ENCODE peak calls at places on chromosomes 6 and 20, in eight cellular contexts. N is naive thymus-derived CD8-positive, alpha-beta T cell; O is activated CD4-positive, alpha-beta T cell treated with anti-CD3 and anti-CD28 coated beads for 48 hours; P is erythroblast; A is HT1080; V is fibroblast of gingiva; C is GM13976; H is cardiac muscle cell. D is an unnamed sample.

GRCh38 chr6:39906318-39906761 is 27.9 kb downstream of the MOCS1 start:
- DNase-seq in H (no peak), C (no peak), A (no peak), P (no peak), O (no peak), N (no peak), V (no peak), D (no peak)

GRCh38 chr6:134853111-134854055 is 96.5 kb downstream of the ALDH8A1 start:
- DNase-seq in P (no peak), N (no peak), C (no peak), H (peak), O (no peak), A (peak), V (peak), D (no peak)

GRCh38 chr6:49849121-49849907 is 17.0 kb downstream of the CRISP1 start:
- DNase-seq in H (peak), P (peak), O (no peak), V (peak), C (peak), A (peak), N (no peak), D (peak)

GRCh38 chr6:190596-191395 is 101.5 kb upstream of the DUSP22 start:
- DNase-seq in H (no peak), O (no peak), V (no peak), C (no peak), P (no peak), A (no peak), N (no peak), D (no peak)

GRCh38 chr6:40376113-40376650 is 211.0 kb downstream of the LRFN2 start:
- DNase-seq in N (no peak), V (no peak), O (no peak), P (no peak), A (no peak), C (no peak), H (no peak), D (no peak)

GRCh38 chr6:98927534-98927933 is 20.2 kb downstream of the FBXL4 start:
- DNase-seq in C (no peak), N (no peak), O (no peak), A (no peak), H (no peak), P (no peak), V (no peak), D (no peak)

GRCh38 chr20:35436175-35436568 is 1.9 kb downstream of the GDF5 start:
- DNase-seq in N (no peak), V (no peak), P (no peak), A (no peak), O (no peak), C (no peak), H (no peak), D (no peak)

GRCh38 chr6:119627908-119628669 is 278.5 kb upstream of the MAN1A1 start:
- DNase-seq in H (peak), A (peak), N (no peak), V (peak), O (no peak), C (no peak), P (peak), D (no peak)

GRCh38 chr6:93417421-93417996 is 1.9 kb downstream of the EPHA7 start:
- DNase-seq in C (peak), A (no peak), O (no peak), H (peak), P (no peak), N (no peak), V (no peak), D (peak)

GRCh38 chr6:32853541-32854375 is at the start of the genes PSMB9 and TAP1:
- DNase-seq in O (peak), H (peak), C (peak), P (peak), N (peak), A (peak), V (peak), D (peak)

GRCh38 chr6:25250878-25251277 is 28.3 kb upstream of the CARMIL1 start:
- DNase-seq in H (no peak), C (peak), A (peak), N (no peak), V (no peak), P (no peak), O (peak), D (peak)

GRCh38 chr20:51631011-51631950 is 88.8 kb upstream of the NFATC2 start:
- DNase-seq in C (no peak), P (no peak), A (peak), N (no peak), H (peak), O (peak), V (peak), D (no peak)

GRCh38 chr6:17877196-17877889 is 110.1 kb downstream of the KIF13A start:
- DNase-seq in N (no peak), V (peak), A (peak), C (no peak), H (peak), O (no peak), P (no peak), D (no peak)

GRCh38 chr6:139829557-139829956 is 455.1 kb upstream of the CITED2 start:
- DNase-seq in V (no peak), N (no peak), C (no peak), O (no peak), H (peak), A (no peak), P (no peak), D (no peak)

GRCh38 chr6:141467881-141468280 is 664.8 kb upstream of the GJE1 start:
- DNase-seq in H (peak), O (no peak), P (no peak), C (no peak), N (no peak), A (no peak), V (no peak), D (no peak)

GRCh38 chr6:90294614-90294988 is 2.0 kb downstream of the BACH2 start:
- DNase-seq in N (peak), C (no peak), H (no peak), O (peak), V (no peak), A (no peak), P (peak), D (no peak)

GRCh38 chr20:3595541-3595940 is 67.7 kb downstream of the GFRA4 start:
- DNase-seq in C (no peak), N (no peak), H (no peak), V (no peak), A (no peak), O (no peak), P (no peak), D (no peak)

GRCh38 chr6:151813858-151814257 is 6.4 kb downstream of the ESR1 start:
- DNase-seq in N (no peak), P (no peak), O (no peak), V (no peak), C (no peak), H (no peak), A (no peak), D (no peak)

GRCh38 chr6:100078509-100078908 is 84.5 kb upstream of the MCHR2 start:
- DNase-seq in N (no peak), P (peak), C (no peak), H (peak), V (no peak), O (peak), A (peak), D (no peak)

GRCh38 chr6:37317312-37318038 is 36.3 kb upstream of the RNF8 start:
- DNase-seq in N (no peak), V (no peak), A (no peak), C (no peak), O (no peak), P (no peak), H (no peak), D (no peak)

GRCh38 chr6:45476341-45476740 is 98.6 kb upstream of the SUPT3H start:
- DNase-seq in C (no peak), A (no peak), H (no peak), O (no peak), P (no peak), V (no peak), N (no peak), D (no peak)

GRCh38 chr6:42222450-42222849 is 4.8 kb upstream of the MRPS10 start:
- DNase-seq in O (no peak), C (no peak), P (no peak), A (no peak), V (no peak), H (no peak), N (no peak), D (no peak)

GRCh38 chr20:48818481-48818987 is 9.3 kb downstream of the PREX1 start:
- DNase-seq in P (no peak), N (peak), A (no peak), V (no peak), O (peak), H (no peak), C (peak), D (peak)

GRCh38 chr6:9830808-9831207 is 584.1 kb downstream of the TFAP2A start:
- DNase-seq in P (no peak), C (no peak), V (no peak), H (no peak), O (no peak), N (no peak), A (no peak), D (no peak)

GRCh38 chr6:79872986-79873385 is 74.4 kb downstream of the ELOVL4 start:
- DNase-seq in V (peak), A (peak), H (peak), N (no peak), O (no peak), C (no peak), P (no peak), D (no peak)

GRCh38 chr6:32178547-32179440 is 589 bp downstream of the RNF5 start:
- DNase-seq in A (no peak), N (no peak), H (peak), O (no peak), P (peak), V (no peak), C (no peak), D (no peak)

GRCh38 chr20:49132995-49133451 is 55.1 kb downstream of the STAU1 start:
- DNase-seq in P (peak), N (no peak), C (peak), O (no peak), H (peak), V (peak), A (peak), D (peak)

D was measured in GM10248.